ENCODE peak calls at places on chromosomes 7 and 10, in nine cellular contexts. E is CD8-positive, alpha-beta memory T cell; V is NCI-H748 treated with DMSO at 0.1 percent for 48 hours; Z is fibroblast of villous mesenchyme; Q is activated T-cell treated with anti-CD3 and anti-CD28 coated beads, Interleukin-2, amount 50 U/mL, for 72 hours; O is Right ventricle myocardium superior; L is gastrocnemius medialis; G is epithelial cell of esophagus; J is T-helper 9 cell. H is an unnamed sample.

GRCh38 chr7:148982596-148983219 is 45.6 kb downstream of the PDIA4 start:
- DNase-seq in E (no peak), V (peak), Z (peak), Q (peak), O (no peak), L (no peak), G (peak), J (no peak), H (no peak)

GRCh38 chr10:4334853-4335252 is 491.2 kb upstream of the AKR1E2 start:
- DNase-seq in E (no peak), V (no peak), Z (no peak), Q (no peak), O (no peak), L (no peak), G (no peak), J (no peak), H (no peak)

GRCh38 chr10:22618081-22618785 is 96.1 kb downstream of the PIP4K2A start:
- DNase-seq in E (no peak), V (no peak), Z (peak), Q (no peak), O (no peak), L (no peak), G (no peak), J (no peak), H (no peak)

GRCh38 chr7:47327698-47328391 is 254.1 kb downstream of the TNS3 start:
- DNase-seq in E (no peak), V (no peak), Z (peak), Q (no peak), O (peak), L (peak), G (peak), J (no peak), H (no peak)

GRCh38 chr7:66930341-66930740 is 9.3 kb downstream of the TMEM248 start:
- DNase-seq in E (no peak), V (no peak), Z (peak), Q (no peak), O (no peak), L (no peak), G (peak), J (no peak), H (no peak)

GRCh38 chr7:19213746-19214145 is 68.5 kb upstream of the FERD3L start:
- DNase-seq in E (no peak), V (no peak), Z (no peak), Q (no peak), O (no peak), L (no peak), G (peak), J (no peak), H (no peak)

GRCh38 chr10:32771217-32771616 is 186.8 kb downstream of the ITGB1 start:
- DNase-seq in E (no peak), V (no peak), Z (no peak), Q (no peak), O (no peak), L (no peak), G (no peak), J (no peak), H (no peak)

GRCh38 chr10:25530306-25530705 is 355.5 kb downstream of the GPR158 start:
- DNase-seq in E (no peak), V (no peak), Z (no peak), Q (no peak), O (no peak), L (no peak), G (no peak), J (no peak), H (no peak)

GRCh38 chr7:28225581-28225980 is 45.0 kb upstream of the JAZF1 start:
- DNase-seq in E (no peak), V (no peak), Z (no peak), Q (no peak), O (no peak), L (no peak), G (no peak), J (no peak), H (no peak)

GRCh38 chr10:90888387-90888786 is 16.6 kb downstream of the RPP30 start:
- DNase-seq in E (no peak), V (no peak), Z (no peak), Q (no peak), O (no peak), L (no peak), G (no peak), J (no peak), H (no peak)

GRCh38 chr7:140242057-140243031 is 65.6 kb upstream of the KDM7A start:
- DNase-seq in E (no peak), V (peak), Z (no peak), Q (no peak), O (no peak), L (peak), G (peak), J (no peak), H (no peak)

GRCh38 chr7:23863209-23863798 is 153.3 kb downstream of the STK31 start:
- DNase-seq in E (no peak), V (peak), Z (peak), Q (no peak), O (no peak), L (no peak), G (peak), J (no peak), H (no peak)

GRCh38 chr7:16078076-16078952 is 343.0 kb downstream of the CRPPA start:
- DNase-seq in E (no peak), V (peak), Z (peak), Q (peak), O (no peak), L (no peak), G (peak), J (no peak), H (no peak)

GRCh38 chr10:79490400-79491081 is 21.8 kb upstream of the EIF5AL1 start:
- DNase-seq in E (no peak), V (no peak), Z (peak), Q (no peak), O (peak), L (peak), G (no peak), J (no peak), H (no peak)

GRCh38 chr7:34373940-34374339 is 284.1 kb upstream of the NPSR1 start:
- DNase-seq in E (no peak), V (no peak), Z (no peak), Q (no peak), O (no peak), L (no peak), G (no peak), J (no peak), H (no peak)

H was measured in GM12892.